ENCODE peak calls at places on chromosomes 11 and 22, in nine cellular contexts. One of them, this sample, is unnamed.

GRCh38 chr22:22037740-22038139 is 55.2 kb upstream of the TOP3B start:
- DNase-seq in heart left ventricle: no peak
- DNase-seq in endothelial cell of umbilical vein: peak; percentile 68
- DNase-seq in GM12891: no peak
- DNase-seq in H1: no peak
- DNase-seq in lower leg skin: no peak
- DNase-seq in body of pancreas: no peak
- DNase-seq in sigmoid colon: no peak
- DNase-seq in tibial nerve: no peak
- DNase-seq in this sample: no peak

GRCh38 chr22:50072167-50072555 is 13.1 kb downstream of the MLC1 start:
- DNase-seq in body of pancreas: no peak
- DNase-seq in sigmoid colon: no peak
- DNase-seq in lower leg skin: no peak
- DNase-seq in heart left ventricle: no peak
- DNase-seq in H1: no peak
- DNase-seq in endothelial cell of umbilical vein: no peak
- DNase-seq in tibial nerve: no peak
- DNase-seq in GM12891: no peak
- DNase-seq in this sample: no peak

GRCh38 chr11:96263361-96263763 is 79.6 kb downstream of the MAML2 start:
- DNase-seq in endothelial cell of umbilical vein: peak; percentile 45
- DNase-seq in lower leg skin: no peak
- DNase-seq in heart left ventricle: no peak
- DNase-seq in body of pancreas: no peak
- DNase-seq in GM12891: no peak
- DNase-seq in sigmoid colon: no peak
- DNase-seq in tibial nerve: no peak
- DNase-seq in H1: no peak
- DNase-seq in this sample: no peak

GRCh38 chr22:41524283-41524682 is 20.0 kb downstream of the POLR3H start:
- DNase-seq in lower leg skin: no peak
- DNase-seq in endothelial cell of umbilical vein: peak; percentile 29
- DNase-seq in GM12891: no peak
- DNase-seq in H1: no peak
- DNase-seq in tibial nerve: peak; percentile 67
- DNase-seq in heart left ventricle: peak; percentile 60
- DNase-seq in body of pancreas: peak; percentile 73
- DNase-seq in sigmoid colon: peak; percentile 91
- DNase-seq in this sample: no peak

GRCh38 chr11:116162086-116162485 is 610.7 kb downstream of the BUD13 start:
- DNase-seq in lower leg skin: no peak
- DNase-seq in sigmoid colon: no peak
- DNase-seq in tibial nerve: no peak
- DNase-seq in GM12891: no peak
- DNase-seq in heart left ventricle: no peak
- DNase-seq in endothelial cell of umbilical vein: no peak
- DNase-seq in H1: no peak
- DNase-seq in body of pancreas: no peak
- DNase-seq in this sample: no peak

GRCh38 chr11:75270896-75271415 is 30.4 kb downstream of the TPBGL start:
- DNase-seq in heart left ventricle: no peak
- DNase-seq in GM12891: no peak
- DNase-seq in body of pancreas: no peak
- DNase-seq in H1: no peak
- DNase-seq in endothelial cell of umbilical vein: peak; percentile 23
- DNase-seq in sigmoid colon: peak; percentile 59
- DNase-seq in lower leg skin: peak; percentile 10
- DNase-seq in tibial nerve: no peak
- DNase-seq in this sample: no peak

GRCh38 chr22:39995346-39996252 is 845 bp downstream of the FAM83F start:
- DNase-seq in sigmoid colon: no peak
- DNase-seq in heart left ventricle: no peak
- DNase-seq in tibial nerve: no peak
- DNase-seq in H1: no peak
- DNase-seq in body of pancreas: peak; percentile 47
- DNase-seq in lower leg skin: no peak
- DNase-seq in endothelial cell of umbilical vein: no peak
- DNase-seq in GM12891: no peak
- DNase-seq in this sample: no peak

GRCh38 chr11:94680426-94680825 is 87.7 kb upstream of the AMOTL1 start:
- DNase-seq in tibial nerve: no peak
- DNase-seq in GM12891: no peak
- DNase-seq in body of pancreas: no peak
- DNase-seq in heart left ventricle: no peak
- DNase-seq in H1: no peak
- DNase-seq in sigmoid colon: no peak
- DNase-seq in endothelial cell of umbilical vein: no peak
- DNase-seq in lower leg skin: no peak
- DNase-seq in this sample: no peak

DNA sequence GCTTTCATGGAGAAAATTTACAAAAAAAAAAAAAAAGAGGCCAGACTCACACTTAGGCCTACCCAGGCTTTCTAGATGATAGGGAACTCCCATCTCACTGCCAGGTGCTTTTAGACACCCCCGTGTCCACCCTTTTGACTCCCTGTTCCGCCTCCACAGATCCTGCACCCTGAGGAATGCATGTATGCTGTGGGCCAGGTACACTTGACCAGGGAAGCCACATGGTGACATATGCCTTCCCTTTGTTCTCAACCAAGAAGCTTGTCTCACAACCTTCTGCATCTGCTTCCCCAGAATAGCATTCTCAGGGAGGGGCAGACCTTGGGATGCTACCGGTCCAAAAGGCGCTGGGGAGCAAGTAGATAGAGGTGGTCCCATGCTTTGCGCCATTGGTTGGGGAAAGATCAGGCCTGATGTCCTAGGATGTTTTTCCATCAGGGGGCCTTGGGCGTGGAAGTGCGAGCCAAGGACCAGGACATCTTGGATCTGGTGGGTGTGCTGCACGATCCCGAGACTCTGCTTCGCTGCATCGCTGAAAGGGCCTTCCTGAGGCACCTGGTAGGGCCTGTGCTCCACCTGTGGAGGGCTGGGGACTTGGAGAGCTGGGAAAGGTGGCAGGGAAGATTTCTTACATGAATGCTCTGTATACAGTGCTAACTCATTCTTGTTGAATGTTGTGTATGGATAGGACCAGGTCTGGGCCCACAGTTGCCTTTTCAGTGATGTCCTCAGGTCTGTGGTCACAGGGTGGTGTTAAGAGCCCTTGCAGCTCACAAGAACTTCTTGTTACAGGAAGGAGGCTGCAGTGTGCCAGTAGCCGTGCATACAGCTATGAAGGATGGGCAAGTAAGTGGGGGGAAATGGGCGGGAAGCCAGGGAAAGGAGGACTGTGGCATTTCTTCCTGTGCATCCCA is 7.5 kb downstream of the HMBS start:
- DNase-seq in body of pancreas: no peak
- DNase-seq in endothelial cell of umbilical vein: no peak
- DNase-seq in sigmoid colon: no peak
- DNase-seq in heart left ventricle: no peak
- DNase-seq in lower leg skin: no peak
- DNase-seq in GM12891: no peak
- DNase-seq in tibial nerve: no peak
- DNase-seq in H1: no peak
- DNase-seq in this sample: no peak
- TF ChIP-seq POLR2A in body of pancreas: no peak
- TF ChIP-seq POLR2A in endothelial cell of umbilical vein: no peak
- TF ChIP-seq POLR2A in sigmoid colon: no peak
- TF ChIP-seq POLR2A in heart left ventricle: no peak
- TF ChIP-seq POLR2A in lower leg skin: no peak
- TF ChIP-seq POLR2A in GM12891: peak; percentile 37
- TF ChIP-seq POLR2A in tibial nerve: no peak
- TF ChIP-seq POLR2A in H1: no peak
- TF ChIP-seq POLR2A in this sample: no peak

GRCh38 chr11:65718964-65719492 is 1.6 kb downstream of the RNASEH2C start:
- DNase-seq in heart left ventricle: no peak
- DNase-seq in tibial nerve: no peak
- DNase-seq in lower leg skin: peak; percentile 79
- DNase-seq in body of pancreas: peak; percentile 75
- DNase-seq in sigmoid colon: no peak
- DNase-seq in H1: no peak
- DNase-seq in GM12891: no peak
- DNase-seq in endothelial cell of umbilical vein: no peak
- DNase-seq in this sample: no peak

GRCh38 chr11:65719887-65720236 is 736 bp downstream of the RNASEH2C start:
- DNase-seq in GM12891: peak; percentile 43
- DNase-seq in heart left ventricle: no peak
- DNase-seq in H1: no peak
- DNase-seq in endothelial cell of umbilical vein: peak; percentile 46
- DNase-seq in lower leg skin: no peak
- DNase-seq in sigmoid colon: no peak
- DNase-seq in tibial nerve: no peak
- DNase-seq in body of pancreas: no peak
- DNase-seq in this sample: no peak

GRCh38 chr11:65722261-65722660 is 1.7 kb upstream of the RNASEH2C start:
- DNase-seq in tibial nerve: no peak
- DNase-seq in body of pancreas: no peak
- DNase-seq in endothelial cell of umbilical vein: no peak
- DNase-seq in lower leg skin: no peak
- DNase-seq in GM12891: no peak
- DNase-seq in heart left ventricle: no peak
- DNase-seq in H1: no peak
- DNase-seq in sigmoid colon: no peak
- DNase-seq in this sample: no peak

GRCh38 chr11:65718531-65718930 is 2.1 kb downstream of the RNASEH2C start:
- DNase-seq in body of pancreas: no peak
- DNase-seq in GM12891: no peak
- DNase-seq in sigmoid colon: no peak
- DNase-seq in endothelial cell of umbilical vein: no peak
- DNase-seq in tibial nerve: no peak
- DNase-seq in H1: no peak
- DNase-seq in lower leg skin: peak; percentile 72
- DNase-seq in heart left ventricle: no peak
- DNase-seq in this sample: no peak

DNA sequence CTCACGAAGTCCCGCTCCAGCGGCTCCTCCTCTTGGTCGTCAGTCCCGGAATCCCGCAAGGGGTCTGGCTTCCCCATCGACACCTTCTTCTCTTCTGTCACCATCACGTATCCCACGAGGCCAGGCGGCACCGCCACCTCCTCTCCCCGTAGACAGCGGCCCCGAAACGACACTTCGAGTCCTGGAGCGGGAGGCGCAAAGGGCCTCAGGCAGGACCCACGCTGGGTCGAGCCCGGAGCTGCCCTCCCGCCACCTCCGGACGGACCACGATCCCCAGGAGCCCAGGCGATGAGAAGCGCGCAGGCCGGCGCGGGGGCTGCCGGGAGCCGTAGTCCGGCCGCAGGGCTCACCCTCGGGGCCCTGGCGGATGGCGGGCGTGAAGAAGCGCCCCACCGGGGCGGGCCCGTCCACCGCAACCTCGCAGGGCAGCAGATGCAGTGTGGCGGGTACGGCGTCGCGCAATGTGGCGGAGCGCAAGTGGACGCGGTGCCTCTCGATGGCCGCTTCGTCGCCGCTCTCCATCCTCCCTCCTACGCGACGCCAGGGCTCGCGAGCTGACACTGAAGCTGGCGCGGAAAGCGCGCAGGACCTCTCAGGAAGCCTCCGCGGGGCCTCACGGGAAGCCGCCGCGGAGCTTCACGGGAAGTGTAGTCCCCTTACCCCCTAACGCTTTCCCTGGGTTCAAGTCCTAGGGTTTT is at the start of gene RNASEH2C:
- DNase-seq in tibial nerve: peak; percentile 73
- DNase-seq in lower leg skin: peak; percentile 96
- DNase-seq in sigmoid colon: peak; percentile 91
- DNase-seq in endothelial cell of umbilical vein: peak; percentile 85
- DNase-seq in body of pancreas: peak; percentile 82
- DNase-seq in H1: peak; percentile 44
- DNase-seq in heart left ventricle: peak; percentile 87
- DNase-seq in GM12891: peak; percentile 95
- DNase-seq in this sample: peak; percentile 89
- TF ChIP-seq POLR2A in tibial nerve: peak; percentile 78
- TF ChIP-seq POLR2A in lower leg skin: no peak
- TF ChIP-seq POLR2A in sigmoid colon: peak; percentile 60
- TF ChIP-seq POLR2A in endothelial cell of umbilical vein: peak; percentile 76
- TF ChIP-seq POLR2A in body of pancreas: peak; percentile 74
- TF ChIP-seq POLR2A in H1: peak; percentile 81
- TF ChIP-seq POLR2A in heart left ventricle: no peak
- TF ChIP-seq POLR2A in GM12891: peak; percentile 87
- TF ChIP-seq POLR2A in this sample: peak; percentile 98

DNA sequence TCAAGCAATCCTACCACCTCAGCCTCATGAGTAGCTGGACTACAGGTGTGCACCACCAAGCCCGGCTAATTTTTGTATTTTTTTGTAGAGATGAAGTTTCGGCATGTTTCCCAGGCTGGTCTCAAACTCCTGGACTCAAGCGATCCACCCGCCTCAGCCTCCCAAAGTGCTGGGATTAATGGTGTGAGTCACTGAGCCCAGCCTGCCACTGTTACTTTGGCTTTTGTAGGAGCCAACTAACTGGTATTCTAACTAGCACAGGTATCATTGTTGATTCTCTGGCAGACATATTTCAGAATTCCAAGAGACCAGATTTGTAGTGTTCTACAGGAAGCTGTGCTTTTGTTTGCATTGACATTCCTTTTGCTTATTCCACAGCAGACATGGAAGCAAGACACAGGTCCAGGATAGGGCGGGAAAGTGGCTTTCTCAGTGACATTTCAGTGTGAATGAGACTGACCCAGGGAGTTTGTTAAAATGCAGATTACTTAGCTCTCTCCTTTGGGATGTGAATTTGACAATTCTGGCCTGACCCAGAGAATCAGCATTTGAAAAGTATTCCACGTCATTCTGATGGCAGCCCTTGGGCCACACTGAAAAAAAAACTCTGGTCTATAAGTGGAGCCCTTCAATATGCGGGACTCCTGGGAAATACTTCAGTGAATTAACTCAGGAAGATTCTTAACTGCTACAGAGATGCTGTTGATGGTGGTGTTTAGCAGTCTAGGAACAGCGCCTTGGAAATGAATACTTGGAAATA is 52.2 kb upstream of the PAX6 start:
- DNase-seq in lower leg skin: no peak
- DNase-seq in body of pancreas: no peak
- DNase-seq in H1: peak; percentile 41
- DNase-seq in endothelial cell of umbilical vein: no peak
- DNase-seq in tibial nerve: no peak
- DNase-seq in sigmoid colon: no peak
- DNase-seq in heart left ventricle: no peak
- DNase-seq in GM12891: no peak
- DNase-seq in this sample: no peak
- TF ChIP-seq POLR2A in lower leg skin: no peak
- TF ChIP-seq POLR2A in body of pancreas: no peak
- TF ChIP-seq POLR2A in H1: no peak
- TF ChIP-seq POLR2A in endothelial cell of umbilical vein: no peak
- TF ChIP-seq POLR2A in tibial nerve: no peak
- TF ChIP-seq POLR2A in sigmoid colon: no peak
- TF ChIP-seq POLR2A in heart left ventricle: no peak
- TF ChIP-seq POLR2A in GM12891: no peak
- TF ChIP-seq POLR2A in this sample: no peak

DNA sequence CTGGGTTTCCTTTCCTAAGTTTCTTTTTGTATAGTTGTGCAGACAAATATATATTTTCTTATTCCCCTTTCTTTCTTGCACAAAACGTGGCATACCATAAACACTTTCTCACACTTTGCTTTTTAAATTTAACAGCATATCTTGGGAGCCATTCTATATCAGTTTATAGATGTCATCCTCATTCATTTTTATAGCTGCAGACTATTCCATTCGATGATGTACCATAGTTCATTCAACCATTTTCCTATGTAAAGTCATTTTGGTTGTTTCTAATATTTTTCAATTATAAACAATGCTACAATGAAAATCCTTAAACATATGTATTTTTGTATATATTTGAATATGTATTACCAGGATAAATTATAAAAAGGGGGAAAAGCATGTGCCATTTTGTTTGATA is 102.5 kb downstream of the RRM1 start:
- DNase-seq in endothelial cell of umbilical vein: no peak
- DNase-seq in body of pancreas: no peak
- DNase-seq in GM12891: no peak
- DNase-seq in heart left ventricle: no peak
- DNase-seq in lower leg skin: no peak
- DNase-seq in H1: no peak
- DNase-seq in tibial nerve: no peak
- DNase-seq in sigmoid colon: no peak
- DNase-seq in this sample: no peak
- TF ChIP-seq POLR2A in endothelial cell of umbilical vein: no peak
- TF ChIP-seq POLR2A in body of pancreas: no peak
- TF ChIP-seq POLR2A in GM12891: no peak
- TF ChIP-seq POLR2A in heart left ventricle: no peak
- TF ChIP-seq POLR2A in lower leg skin: no peak
- TF ChIP-seq POLR2A in H1: no peak
- TF ChIP-seq POLR2A in tibial nerve: no peak
- TF ChIP-seq POLR2A in sigmoid colon: no peak
- TF ChIP-seq POLR2A in this sample: no peak

This sample was measured in H54.